ENCODE peak calls at places on chromosomes 13 and 19, in seven cellular contexts. Y is HCT116, G is PC-3, E is GM23248, U is hepatocyte, P is PC-9, T is MM.1S. O is an unnamed sample. For H3K9me2, the result is how much of the 10 kb centered on the place peaks cover.

GRCh38 chr19:18023596-18024212 is 15.7 kb downstream of the ARRDC2 start:
- DNase-seq in E (no peak), Y (no peak), U (no peak), T (no peak), G (no peak), P (no peak), O (no peak)

GRCh38 chr13:71522976-71523517 is 344.0 kb downstream of the DACH1 start:
- DNase-seq in E (no peak), P (no peak), U (no peak), G (no peak), Y (no peak), T (no peak), O (no peak)

GRCh38 chr13:109336730-109337129 is 449.7 kb downstream of the IRS2 start:
- DNase-seq in U (no peak), P (peak), T (no peak), G (peak), E (peak), Y (no peak), O (no peak)

GRCh38 chr19:33408116-33408515 is 34.6 kb downstream of the CEBPG start:
- DNase-seq in T (no peak), U (no peak), P (no peak), Y (no peak), E (no peak), G (no peak), O (no peak)

GRCh38 chr13:23081246-23081645 is 99.5 kb upstream of the SGCG start:
- DNase-seq in G (no peak), P (no peak), U (no peak), Y (no peak), T (no peak), E (peak), O (no peak)

GRCh38 chr13:103640617-103641016 is 574.4 kb upstream of the SLC10A2 start:
- DNase-seq in G (no peak), P (no peak), Y (no peak), E (no peak), U (no peak), T (no peak), O (no peak)

GRCh38 chr19:28169168-28169862 is 1043.6 kb downstream of the UQCRFS1 start:
- DNase-seq in E (no peak), Y (no peak), U (no peak), T (no peak), G (no peak), P (no peak), O (peak)

GRCh38 chr13:113187263-113187669 is 21.2 kb downstream of the PCID2 start:
- DNase-seq in E (peak), Y (peak), G (peak), P (peak), U (peak), T (no peak), O (no peak)

GRCh38 chr13:80251403-80251802 is 89.5 kb downstream of the SPRY2 start:
- DNase-seq in P (peak), Y (no peak), E (peak), G (peak), U (peak), T (peak), O (peak)

GRCh38 chr13:113183450-113184129 is 24.9 kb downstream of the PCID2 start:
- DNase-seq in U (no peak), P (no peak), E (no peak), G (no peak), T (no peak), Y (no peak), O (no peak)

GRCh38 chr19:35260694-35261304 is 8.0 kb upstream of the USF2 start:
- DNase-seq in P (no peak), Y (no peak), U (no peak), E (no peak), T (no peak), G (no peak), O (no peak)

GRCh38 chr19:17579523-17580244 is 24.2 kb downstream of the COLGALT1 start:
- DNase-seq in E (peak), T (no peak), Y (peak), G (peak), U (peak), P (peak), O (peak)

GRCh38 chr19:8088752-8089663 is 36.4 kb downstream of the CCL25 start:
- DNase-seq in P (no peak), G (peak), T (no peak), E (no peak), Y (no peak), U (no peak), O (no peak)

GRCh38 chr19:11137542-11138384 is 17.8 kb downstream of the SPC24 start:
- DNase-seq in P (peak), T (peak), E (peak), U (peak), G (peak), Y (no peak), O (peak)

GRCh38 chr19:49468746-49469447 is 5.1 kb upstream of the FLT3LG start:
- DNase-seq in T (peak), P (peak), E (peak), U (peak), G (peak), Y (no peak), O (peak)

GRCh38 chr19:17020823-17021222 is 5.8 kb downstream of the CPAMD8 start:
- DNase-seq in Y (peak), P (peak), G (peak), E (no peak), U (no peak), T (no peak), O (peak)

GRCh38 chr19:28184997-28185396 is 1028.0 kb downstream of the UQCRFS1 start:
- DNase-seq in P (no peak), U (no peak), G (no peak), Y (no peak), T (no peak), E (peak), O (no peak)

GRCh38 chr13:38090913-38091312 is 221.3 kb upstream of the TRPC4 start:
- DNase-seq in E (no peak), U (no peak), Y (no peak), P (no peak), G (no peak), T (no peak), O (no peak)

GRCh38 chr13:106105153-106105552 is 430.3 kb downstream of the EFNB2 start:
- DNase-seq in Y (no peak), T (no peak), U (no peak), G (peak), P (peak), E (peak), O (no peak)

GRCh38 chr19:4454952-4455738 is 2.4 kb downstream of the UBXN6 start:
- DNase-seq in P (no peak), E (peak), T (no peak), U (peak), Y (no peak), G (no peak), O (no peak)

GRCh38 chr19:14440049-14440448 is 6.9 kb downstream of the PKN1 start:
- DNase-seq in P (no peak), U (no peak), T (peak), G (no peak), E (no peak), Y (no peak), O (peak)

GRCh38 chr13:44730099-44730498 is 154.0 kb upstream of the TSC22D1 start:
- DNase-seq in E (no peak), T (no peak), U (no peak), G (no peak), P (no peak), Y (no peak), O (no peak)

GRCh38 chr13:23715092-23715761 is 145.0 kb downstream of the TNFRSF19 start:
- DNase-seq in U (no peak), G (peak), T (no peak), Y (no peak), E (no peak), P (no peak), O (peak)

GRCh38 chr19:17235618-17236413 is 9.8 kb downstream of the OCEL1 start:
- DNase-seq in P (peak), Y (no peak), E (peak), T (peak), U (peak), G (no peak), O (peak)

GRCh38 chr13:75364131-75364713 is 117.7 kb downstream of the TBC1D4 start:
- DNase-seq in T (no peak), P (no peak), G (peak), Y (no peak), U (peak), E (no peak), O (no peak)

GRCh38 chr19:35901854-35902661 is at the start of gene HCST:
- DNase-seq in E (peak), T (no peak), Y (no peak), U (no peak), P (no peak), G (peak), O (no peak)

GRCh38 chr13:75569576-75569975 is 20.0 kb downstream of the UCHL3 start:
- DNase-seq in P (no peak), E (no peak), U (no peak), T (no peak), Y (no peak), G (no peak), O (no peak)

GRCh38 chr13:20105161-20105689 is 55.6 kb downstream of the GJA3 start:
- DNase-seq in Y (no peak), U (no peak), E (no peak), P (no peak), T (no peak), G (no peak), O (no peak)

GRCh38 chr19:53525922-53526321 is 12.0 kb upstream of the ZNF331 start:
- DNase-seq in G (no peak), U (no peak), Y (no peak), E (no peak), P (no peak), T (no peak), O (no peak)

GRCh38 chr19:48290923-48291700 is 21.2 kb downstream of the ZNF114 start:
- DNase-seq in P (peak), Y (no peak), E (peak), G (peak), U (peak), T (peak), O (peak)

GRCh38 chr13:111659236-111659635 is 338.8 kb downstream of the TEX29 start:
- DNase-seq in G (no peak), T (no peak), Y (no peak), U (no peak), P (no peak), E (no peak), O (no peak)

GRCh38 chr19:1247747-1248453 is 483 bp upstream of the MIDN start:
- DNase-seq in T (no peak), Y (no peak), P (peak), G (peak), U (peak), E (peak), O (peak)

GRCh38 chr19:7570761-7571160 is 24.9 kb upstream of the CAMSAP3 start:
- DNase-seq in Y (no peak), T (no peak), G (no peak), E (no peak), U (no peak), P (no peak), O (no peak)

GRCh38 chr19:19101540-19101939 is 36.7 kb downstream of the TMEM161A start:
- DNase-seq in T (no peak), U (no peak), P (no peak), Y (no peak), G (no peak), E (no peak), O (no peak)

GRCh38 chr13:108495686-108496363 is 133.6 kb upstream of the MYO16 start:
- DNase-seq in P (no peak), Y (no peak), G (no peak), U (peak), E (no peak), T (no peak), O (peak)

GRCh38 chr19:57465680-57466381 is 8.9 kb upstream of the VN1R1 start:
- DNase-seq in G (peak), T (peak), U (no peak), Y (peak), E (peak), P (peak), O (peak)

GRCh38 chr13:27792393-27793218 is at the start of gene GSX1:
- DNase-seq in E (peak), G (peak), P (no peak), Y (no peak), U (peak), T (no peak), O (peak)

GRCh38 chr13:27794921-27795717 is 2.8 kb downstream of the GSX1 start:
- DNase-seq in T (no peak), U (no peak), G (no peak), E (no peak), Y (no peak), P (no peak), O (peak)

GRCh38 chr13:27795718-27796019 is 3.4 kb downstream of the GSX1 start:
- DNase-seq in U (no peak), E (no peak), T (no peak), G (no peak), P (no peak), Y (no peak), O (no peak)

GRCh38 chr13:27793377-27794074 is 1.2 kb downstream of the GSX1 start:
- DNase-seq in Y (no peak), E (no peak), U (no peak), P (no peak), G (no peak), T (no peak), O (peak)

DNA sequence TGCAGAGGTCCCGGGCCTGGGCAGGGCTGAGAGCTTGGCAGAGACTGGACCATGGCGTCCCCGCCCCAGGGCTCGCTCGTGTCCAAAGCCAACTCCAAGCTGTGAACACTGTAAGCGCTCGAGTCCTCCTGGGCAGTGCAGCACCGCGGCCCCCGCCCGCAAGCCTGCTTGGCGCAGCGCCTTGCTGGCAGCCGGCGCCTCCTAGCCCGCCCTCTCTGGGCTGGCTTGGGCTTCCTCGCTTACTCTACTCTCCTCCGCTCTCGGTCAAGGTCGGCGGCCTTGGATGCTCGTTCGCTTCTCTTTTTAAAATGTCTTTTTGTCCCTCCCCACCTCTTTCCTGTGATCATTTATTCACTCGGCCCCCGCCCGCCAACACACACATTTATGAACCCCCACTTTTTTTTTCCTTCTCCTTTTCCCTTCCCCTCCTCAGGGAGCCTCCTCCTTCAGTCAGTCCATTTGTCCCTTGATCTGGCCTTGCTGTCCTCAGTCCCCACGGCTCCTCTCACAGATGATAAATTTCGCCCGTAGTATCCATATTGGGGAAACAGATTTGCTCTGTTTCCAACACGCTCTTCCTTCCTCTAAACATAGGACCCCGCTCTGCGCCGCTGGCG is 1.9 kb downstream of the GSX1 start:
- DNase-seq in T (no peak), E (no peak), G (no peak), Y (no peak), P (no peak), U (no peak), O (peak)
- TF ChIP-seq EZH2 in T (no peak), E (no peak), G (no peak), Y (no peak), P (no peak), U (no peak), O (peak)

GRCh38 chr13:30928971-30929370 is 3.5 kb upstream of the TEX26 start:
- DNase-seq in T (no peak), P (no peak), U (no peak), G (no peak), E (no peak), Y (no peak), O (no peak)
- H3K9me2 ChIP-seq in T (under half), P (under half), U (under half), G (under half), E (under half), Y (under half), O (under half)

DNA sequence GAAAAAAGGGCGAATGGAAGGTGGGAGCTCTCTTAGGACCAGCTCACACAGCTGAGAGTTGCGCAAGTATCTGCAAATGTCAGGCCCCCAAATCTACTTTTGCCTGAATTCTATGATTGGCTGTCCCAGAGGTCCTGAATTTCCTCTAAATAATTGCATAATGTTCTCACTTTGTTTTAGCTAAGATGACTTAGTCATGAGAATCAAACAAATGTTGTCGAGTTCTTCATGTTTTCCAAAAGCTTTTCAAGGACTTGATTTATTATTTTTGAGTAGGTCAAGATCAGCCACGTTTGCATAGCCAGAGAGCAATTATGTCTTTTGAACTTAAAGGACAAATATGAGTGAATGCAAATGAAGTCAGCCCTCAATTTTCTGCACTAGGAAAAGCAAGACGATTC is 246.6 kb upstream of the MAB21L1 start:
- DNase-seq in E (peak), Y (no peak), P (no peak), G (no peak), T (no peak), U (no peak), O (no peak)
- H3K27ac ChIP-seq in E (peak), Y (no peak), P (no peak), G (no peak), T (no peak), U (peak), O (no peak)

GRCh38 chr13:52736891-52737290 is 2.7 kb downstream of the CNMD start:
- DNase-seq in U (no peak), G (no peak), T (no peak), Y (no peak), P (no peak), E (no peak), O (no peak)

GRCh38 chr13:52739468-52740071 is at the start of gene CNMD:
- DNase-seq in U (no peak), G (no peak), E (no peak), P (no peak), T (no peak), Y (no peak), O (peak)

GRCh38 chr13:52737451-52737850 is 2.2 kb downstream of the CNMD start:
- DNase-seq in U (no peak), P (no peak), T (no peak), G (no peak), E (no peak), Y (no peak), O (no peak)

GRCh38 chr13:52737900-52738299 is 1.7 kb downstream of the CNMD start:
- DNase-seq in G (no peak), Y (no peak), T (no peak), P (no peak), E (no peak), U (no peak), O (no peak)

GRCh38 chr13:52738719-52739467 is 727 bp downstream of the CNMD start:
- DNase-seq in E (peak), P (no peak), G (no peak), Y (no peak), U (peak), T (no peak), O (peak)
- TF ChIP-seq EZH2 in E (peak), P (no peak), G (no peak), Y (no peak), U (peak), T (no peak), O (no peak)

GRCh38 chr13:95503662-95504061 is 48.9 kb upstream of the CLDN10 start:
- DNase-seq in T (no peak), U (no peak), E (no peak), G (no peak), Y (no peak), P (no peak), O (no peak)

GRCh38 chr13:95505265-95505664 is 47.3 kb upstream of the CLDN10 start:
- DNase-seq in U (no peak), T (no peak), Y (no peak), G (peak), P (peak), E (no peak), O (peak)

GRCh38 chr13:95509521-95510315 is 42.8 kb upstream of the CLDN10 start:
- DNase-seq in E (peak), G (peak), Y (no peak), P (peak), T (no peak), U (no peak), O (no peak)

GRCh38 chr13:95502216-95502615 is 50.3 kb upstream of the CLDN10 start:
- DNase-seq in Y (no peak), G (no peak), T (no peak), U (no peak), P (no peak), E (no peak), O (no peak)

DNA sequence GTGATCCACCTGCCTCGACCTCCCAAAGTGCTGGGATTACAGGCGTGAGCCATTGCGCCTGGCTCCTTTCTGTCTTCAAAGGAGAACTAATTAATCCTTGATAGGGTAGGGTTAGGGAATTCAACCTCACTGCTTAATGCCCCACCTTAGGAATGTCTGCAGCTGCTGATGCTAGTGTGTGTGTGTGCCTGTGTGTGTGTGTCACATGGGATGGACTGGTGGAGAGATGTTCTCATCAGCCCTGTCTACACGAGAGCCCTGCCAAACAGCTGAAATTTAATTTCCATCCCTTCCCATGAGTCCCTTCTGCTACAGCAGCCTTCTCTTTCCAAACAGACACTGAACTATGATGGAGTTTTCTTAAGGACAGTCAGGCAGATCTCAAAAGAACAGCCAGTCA is 46.5 kb upstream of the CLDN10 start:
- DNase-seq in T (no peak), G (no peak), E (no peak), Y (no peak), U (no peak), P (no peak), O (peak)
- H3K9me2 ChIP-seq in T (under half), G (under half), E (under half), Y (under half), U (under half), P (under half), O (under half)

GRCh38 chr13:46178821-46179220 is 3.2 kb downstream of the LCP1 start:
- DNase-seq in G (no peak), Y (no peak), P (no peak), E (no peak), U (no peak), T (no peak), O (no peak)

GRCh38 chr13:46179576-46180368 is 2.2 kb downstream of the LCP1 start:
- DNase-seq in P (no peak), Y (no peak), E (no peak), G (no peak), T (no peak), U (no peak), O (no peak)

GRCh38 chr13:46173656-46174055 is 8.3 kb downstream of the LCP1 start:
- DNase-seq in E (no peak), Y (no peak), U (no peak), P (no peak), T (no peak), G (no peak), O (no peak)

GRCh38 chr13:46178143-46178542 is 3.8 kb downstream of the LCP1 start:
- DNase-seq in Y (no peak), E (no peak), G (no peak), P (no peak), U (no peak), T (no peak), O (no peak)

GRCh38 chr13:46176756-46177155 is 5.2 kb downstream of the LCP1 start:
- DNase-seq in E (no peak), P (no peak), G (no peak), U (no peak), Y (no peak), T (peak), O (no peak)
- H3K27ac ChIP-seq in E (no peak), P (no peak), G (no peak), U (no peak), Y (no peak), T (peak), O (no peak)